ENCODE peak calls at places on chromosomes 16 and 17, in six cellular contexts. P is HCT116, U is psoas muscle, C is IMR-90, H is lung, Z is BE2C. G is an unnamed sample. For H3K9me3, the result is how much of the 10 kb centered on the place peaks cover.

GRCh38 chr16:80947239-80947638 is 59.4 kb downstream of the CMC2 start:
- DNase-seq in P (no peak), U (no peak), C (no peak), H (no peak), Z (no peak), G (no peak)

GRCh38 chr16:66058181-66058580 is 308.3 kb upstream of the CDH5 start:
- DNase-seq in P (no peak), U (no peak), C (peak), H (no peak), Z (no peak), G (no peak)

GRCh38 chr17:57925361-57925990 is 29.7 kb downstream of the CUEDC1 start:
- DNase-seq in P (no peak), U (no peak), C (no peak), H (no peak), Z (peak), G (no peak)

GRCh38 chr17:78774956-78775571 is 7.0 kb downstream of the CYTH1 start:
- DNase-seq in P (no peak), U (no peak), C (no peak), H (no peak), Z (no peak), G (no peak)

GRCh38 chr17:78716814-78717393 is 65.2 kb downstream of the CYTH1 start:
- DNase-seq in P (no peak), U (peak), C (peak), H (peak), Z (peak), G (peak)

GRCh38 chr17:59380474-59380873 is 49.0 kb downstream of the YPEL2 start:
- DNase-seq in P (no peak), U (no peak), C (no peak), H (no peak), Z (no peak), G (no peak)

GRCh38 chr16:64957246-64957645 is 164.6 kb downstream of the CDH11 start:
- DNase-seq in P (no peak), U (no peak), C (no peak), H (no peak), Z (no peak), G (no peak)

GRCh38 chr17:35407531-35407930 is 24.8 kb downstream of the SLFN12 start:
- DNase-seq in P (no peak), U (no peak), C (no peak), H (no peak), Z (no peak), G (no peak)

GRCh38 chr17:10649031-10649430 is 8.1 kb downstream of the MYH3 start:
- DNase-seq in P (no peak), U (no peak), C (peak), H (no peak), Z (no peak), G (no peak)

GRCh38 chr16:2061526-2061925 is 13.7 kb downstream of the TSC2 start:
- DNase-seq in P (no peak), U (no peak), C (no peak), H (no peak), Z (no peak), G (no peak)

GRCh38 chr17:73786286-73786743 is 142.1 kb upstream of the SDK2 start:
- DNase-seq in P (no peak), U (no peak), C (no peak), H (no peak), Z (no peak), G (peak)

GRCh38 chr17:17809527-17810373 is 27.0 kb downstream of the SREBF1 start:
- DNase-seq in P (no peak), U (peak), C (no peak), H (no peak), Z (peak), G (peak)

GRCh38 chr16:8961811-8962390 is 1.8 kb downstream of the USP7 start:
- DNase-seq in P (no peak), U (no peak), C (no peak), H (no peak), Z (no peak), G (no peak)

GRCh38 chr17:47063475-47063874 is 84.4 kb upstream of the RPRML start:
- DNase-seq in P (no peak), U (no peak), C (no peak), H (no peak), Z (no peak), G (no peak)

GRCh38 chr17:47072881-47073280 is 93.8 kb upstream of the RPRML start:
- DNase-seq in P (no peak), U (no peak), C (peak), H (no peak), Z (no peak), G (no peak)

GRCh38 chr17:47066095-47066494 is 87.0 kb upstream of the RPRML start:
- DNase-seq in P (no peak), U (no peak), C (no peak), H (no peak), Z (no peak), G (no peak)

GRCh38 chr17:47064684-47065083 is 85.6 kb upstream of the RPRML start:
- DNase-seq in P (no peak), U (no peak), C (no peak), H (no peak), Z (no peak), G (no peak)

GRCh38 chr17:47066841-47067682 is 88.0 kb upstream of the RPRML start:
- DNase-seq in P (peak), U (peak), C (peak), H (peak), Z (peak), G (peak)
- TF ChIP-seq CTCF in P (no peak), U (no peak), C (peak), H (no peak), Z (peak), G (no peak)

GRCh38 chr17:82884923-82885322 is 45.1 kb upstream of the ZNF750 start:
- DNase-seq in P (no peak), U (no peak), C (no peak), H (no peak), Z (no peak), G (no peak)

GRCh38 chr17:82884341-82884871 is 44.6 kb upstream of the ZNF750 start:
- DNase-seq in P (no peak), U (no peak), C (no peak), H (no peak), Z (no peak), G (no peak)

GRCh38 chr17:82881900-82882714 is 42.3 kb upstream of the ZNF750 start:
- DNase-seq in P (no peak), U (peak), C (no peak), H (peak), Z (no peak), G (peak)

GRCh38 chr17:82882715-82883446 is 43.1 kb upstream of the ZNF750 start:
- DNase-seq in P (no peak), U (no peak), C (no peak), H (peak), Z (no peak), G (peak)

GRCh38 chr17:82883461-82884031 is 43.7 kb upstream of the ZNF750 start:
- DNase-seq in P (no peak), U (peak), C (no peak), H (no peak), Z (no peak), G (no peak)
- H3K4me3 ChIP-seq in P (no peak), U (no peak), C (no peak), H (no peak), Z (no peak), G (no peak)

GRCh38 chr16:3292604-3293003 is 9.3 kb downstream of the ZNF263 start:
- DNase-seq in P (no peak), U (no peak), C (peak), H (no peak), Z (no peak), G (no peak)
- H3K9me3 ChIP-seq in P (under half), U (half or more), C (half or more), H (under half), Z (under half), G (under half)

GRCh38 chr17:77208217-77208808 is 67.5 kb downstream of the SEC14L1 start:
- DNase-seq in P (no peak), U (no peak), C (peak), H (no peak), Z (no peak), G (peak)
- TF ChIP-seq CTCF in P (peak), U (peak), C (peak), H (no peak), Z (peak), G (peak)

G was measured in body of pancreas.